ENCODE peak calls at places on chromosomes 16 and 17, in nine cellular contexts. Q is Peyer's patch, M is ovary, W is cardiac muscle cell, L is neural progenitor cell, Z is hepatocyte, U is psoas muscle, J is small intestine, R is colonic mucosa. E is an unnamed sample.

GRCh38 chr16:87384162-87384999 is 805 bp upstream of the FBXO31 start:
- DNase-seq in M (peak; percentile 71), L (no peak), Z (peak; percentile 86), U (peak; percentile 81), Q (no peak), R (peak; percentile 60), W (no peak), J (peak; percentile 56), E (peak; percentile 67)

GRCh38 chr17:76265624-76266243 is 586 bp downstream of the UBALD2 start:
- DNase-seq in Z (peak; percentile 83), L (peak; percentile 84), R (peak; percentile 67), U (peak; percentile 84), J (peak; percentile 57), M (peak; percentile 73), W (peak; percentile 68), Q (peak; percentile 55), E (peak; percentile 71)

GRCh38 chr17:41635121-41636097 is 11.0 kb upstream of the KRT17 start:
- DNase-seq in W (peak; percentile 26), J (peak; percentile 78), R (no peak), U (no peak), Z (peak; percentile 75), L (peak; percentile 48), Q (no peak), M (peak; percentile 37), E (peak; percentile 93)

GRCh38 chr17:42886283-42887176 is 14.1 kb upstream of the G6PC1 start:
- DNase-seq in L (no peak), Z (no peak), J (peak; percentile 70), U (no peak), Q (no peak), W (no peak), M (no peak), R (no peak), E (no peak)

GRCh38 chr16:86549893-86550190 is 5.2 kb downstream of the MTHFSD start:
- DNase-seq in Q (no peak), L (no peak), R (no peak), Z (no peak), U (no peak), M (no peak), W (no peak), J (no peak), E (no peak)

GRCh38 chr16:86751081-86752030 is 173.0 kb downstream of the FOXL1 start:
- DNase-seq in Q (no peak), U (no peak), R (no peak), J (no peak), M (no peak), L (no peak), Z (peak; percentile 51), W (peak; percentile 83), E (no peak)

GRCh38 chr17:6456914-6457687 is 12.8 kb downstream of the PIMREG start:
- DNase-seq in R (peak; percentile 71), Z (peak; percentile 57), M (peak; percentile 24), L (no peak), Q (no peak), W (peak; percentile 48), U (peak; percentile 51), J (peak; percentile 13), E (no peak)

GRCh38 chr16:23987443-23987842 is 151.7 kb downstream of the PRKCB start:
- DNase-seq in J (no peak), W (no peak), Z (no peak), R (no peak), M (no peak), Q (no peak), L (no peak), U (no peak), E (no peak)

GRCh38 chr16:4500283-4500682 is 24.1 kb downstream of the HMOX2 start:
- DNase-seq in U (no peak), L (no peak), M (no peak), Z (peak; percentile 77), Q (no peak), W (peak; percentile 83), R (no peak), J (peak; percentile 49), E (no peak)

GRCh38 chr16:71709231-71709781 is 15.2 kb downstream of the PHLPP2 start:
- DNase-seq in Q (no peak), W (peak; percentile 37), R (no peak), L (no peak), J (peak; percentile 89), Z (peak; percentile 24), M (no peak), U (no peak), E (no peak)

GRCh38 chr17:72624652-72625051 is 467.8 kb downstream of the SLC39A11 start:
- DNase-seq in Z (no peak), Q (no peak), M (no peak), W (no peak), R (no peak), L (no peak), U (no peak), J (no peak), E (no peak)

GRCh38 chr16:67883872-67884261 is 818 bp upstream of the NRN1L start:
- DNase-seq in J (peak; percentile 54), L (peak; percentile 78), Z (peak; percentile 79), W (peak; percentile 59), Q (peak; percentile 74), M (peak; percentile 74), R (peak; percentile 64), U (peak; percentile 80), E (peak; percentile 26)

GRCh38 chr16:30928390-30928789 is 5.0 kb downstream of the FBXL19 start:
- DNase-seq in L (no peak), W (no peak), U (no peak), Q (no peak), M (no peak), J (no peak), R (no peak), Z (peak; percentile 3), E (no peak)

GRCh38 chr17:65324977-65325376 is 187.8 kb downstream of the RGS9 start:
- DNase-seq in L (no peak), Z (no peak), R (no peak), J (no peak), M (peak; percentile 26), Q (no peak), U (no peak), W (peak; percentile 73), E (no peak)

GRCh38 chr17:2412561-2413021 is 11.7 kb upstream of the MNT start:
- DNase-seq in Q (no peak), M (peak; percentile 49), J (no peak), W (peak; percentile 35), R (no peak), U (peak; percentile 59), Z (no peak), L (peak; percentile 23), E (no peak)

GRCh38 chr17:45431531-45432404 is 902 bp downstream of the ARHGAP27 start:
- DNase-seq in J (peak; percentile 78), Q (peak; percentile 89), M (no peak), U (peak; percentile 79), Z (peak; percentile 90), W (peak; percentile 43), R (peak; percentile 96), L (peak; percentile 93), E (peak; percentile 63)
- H3K27me3 ChIP-seq in J (peaks cover 2% of the 10 kb centered on the region), Q (no peaks in the 10 kb centered on the region), M (no peaks in the 10 kb centered on the region), U (peaks cover 25% of the 10 kb centered on the region), Z (peaks cover 35% of the 10 kb centered on the region), W (peaks cover 68% of the 10 kb centered on the region), R (no peaks in the 10 kb centered on the region), L (peaks cover 79% of the 10 kb centered on the region), E (no peaks in the 10 kb centered on the region)

DNA sequence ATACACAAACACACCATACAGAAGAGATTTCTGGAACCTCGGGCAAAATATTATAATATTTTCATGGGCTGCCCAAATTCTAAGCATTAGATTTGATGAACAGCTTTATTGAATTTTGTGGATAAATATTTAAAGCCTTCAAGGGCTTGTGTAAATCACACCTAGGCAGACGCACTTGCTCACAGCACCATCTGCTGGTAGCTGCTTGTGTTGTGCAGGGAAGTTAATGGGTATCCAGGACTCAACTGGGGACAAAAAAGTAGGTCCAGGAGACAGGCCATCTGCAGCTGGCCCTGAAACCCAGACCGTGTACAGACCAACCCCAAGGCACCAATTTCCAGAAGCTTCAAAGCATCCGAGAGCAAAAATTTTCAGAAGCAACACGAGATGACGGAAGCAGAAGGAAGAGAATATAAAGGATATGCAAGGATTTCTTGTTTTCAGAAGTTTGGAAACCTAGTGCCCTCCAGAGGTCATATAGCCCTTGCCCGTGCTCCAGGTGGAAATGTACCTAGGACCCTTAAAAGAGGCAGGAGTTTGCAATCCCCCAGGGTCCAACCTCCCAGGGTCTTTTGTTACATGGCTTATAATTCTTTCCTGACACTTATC is 140.0 kb downstream of the CHD9NB start:
- DNase-seq in W (peak; percentile 65), Z (peak; percentile 79), J (peak; percentile 77), L (peak; percentile 80), Q (no peak), U (peak; percentile 51), M (no peak), R (peak; percentile 81), E (peak; percentile 80)
- H3K27me3 ChIP-seq in W (no peaks in the 10 kb centered on the region), Z (no peaks in the 10 kb centered on the region), J (no peaks in the 10 kb centered on the region), L (no peaks in the 10 kb centered on the region), Q (no peaks in the 10 kb centered on the region), U (no peaks in the 10 kb centered on the region), M (no peaks in the 10 kb centered on the region), R (no peaks in the 10 kb centered on the region), E (no peaks in the 10 kb centered on the region)

GRCh38 chr17:79684132-79684985 is 46.4 kb upstream of the ENPP7 start:
- DNase-seq in L (no peak), Q (no peak), J (no peak), M (no peak), R (no peak), Z (no peak), U (no peak), W (no peak), E (no peak)

GRCh38 chr17:79681628-79682261 is 49.0 kb upstream of the ENPP7 start:
- DNase-seq in L (no peak), W (no peak), R (no peak), U (no peak), J (no peak), M (no peak), Q (no peak), Z (no peak), E (no peak)

GRCh38 chr17:79683365-79683764 is 47.4 kb upstream of the ENPP7 start:
- DNase-seq in Q (no peak), J (no peak), U (no peak), R (no peak), Z (no peak), L (no peak), W (no peak), M (no peak), E (no peak)

GRCh38 chr17:79685121-79685520 is 45.6 kb upstream of the ENPP7 start:
- DNase-seq in Z (no peak), L (no peak), R (no peak), W (no peak), M (no peak), J (no peak), Q (no peak), U (peak; percentile 16), E (no peak)

GRCh38 chr17:79686476-79686875 is 44.3 kb upstream of the ENPP7 start:
- DNase-seq in Q (no peak), R (no peak), W (no peak), M (no peak), U (peak; percentile 17), Z (no peak), L (no peak), J (no peak), E (no peak)
- H3K27me3 ChIP-seq in Q (no peaks in the 10 kb centered on the region), R (no peaks in the 10 kb centered on the region), W (peaks cover 1% of the 10 kb centered on the region), M (no peaks in the 10 kb centered on the region), U (peaks cover 15% of the 10 kb centered on the region), Z (no peaks in the 10 kb centered on the region), L (no peaks in the 10 kb centered on the region), J (peaks cover 2% of the 10 kb centered on the region), E (peaks cover 68% of the 10 kb centered on the region)

DNA sequence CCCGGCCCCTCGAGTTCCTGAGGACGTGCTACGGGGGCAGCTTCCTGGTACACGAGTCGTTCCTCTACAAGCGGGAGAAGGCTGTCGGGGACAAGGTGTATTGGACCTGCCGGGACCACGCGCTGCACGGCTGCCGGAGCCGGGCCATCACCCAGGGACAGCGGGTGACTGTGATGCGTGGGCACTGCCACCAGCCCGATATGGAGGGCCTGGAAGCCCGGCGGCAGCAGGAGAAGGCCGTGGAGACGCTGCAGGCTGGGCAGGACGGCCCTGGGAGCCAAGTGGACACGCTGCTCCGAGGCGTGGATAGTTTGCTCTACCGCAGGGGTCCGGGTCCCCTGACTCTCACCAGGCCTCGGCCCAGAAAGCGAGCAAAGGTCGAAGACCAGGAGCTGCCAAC is 21.4 kb downstream of the FLYWCH1 start:
- DNase-seq in Q (no peak), L (no peak), Z (no peak), W (no peak), U (no peak), J (no peak), R (no peak), M (no peak), E (no peak)
- H3K27me3 ChIP-seq in Q (no peaks in the 10 kb centered on the region), L (no peaks in the 10 kb centered on the region), Z (no peaks in the 10 kb centered on the region), W (no peaks in the 10 kb centered on the region), U (no peaks in the 10 kb centered on the region), J (no peaks in the 10 kb centered on the region), R (no peaks in the 10 kb centered on the region), M (no peaks in the 10 kb centered on the region), E (no peaks in the 10 kb centered on the region)

E was measured in SJCRH30.